ENCODE peak calls at places on chromosomes 11 and 22, in five cellular contexts. L is CD4-positive, alpha-beta memory T cell; B is fibroblast of lung; T is heart right ventricle; D is small intestine. P is an unnamed sample.

GRCh38 chr22:24284747-24285203 is 14.1 kb downstream of the SPECC1L start:
- DNase-seq in L (no peak), B (peak; percentile 36), T (no peak), D (peak; percentile 56), P (no peak)

GRCh38 chr11:63839508-63840355 is 822 bp downstream of the MARK2 start:
- DNase-seq in L (no peak), B (no peak), T (peak; percentile 34), D (peak; percentile 54), P (no peak)

GRCh38 chr11:66475349-66476172 is 4.7 kb upstream of the DPP3 start:
- DNase-seq in L (no peak), B (no peak), T (no peak), D (no peak), P (no peak)

GRCh38 chr11:62889484-62890437 is 9.1 kb downstream of the SLC3A2 start:
- DNase-seq in L (no peak), B (no peak), T (no peak), D (peak; percentile 99), P (peak; percentile 17)

GRCh38 chr11:14318581-14318981 is 40.4 kb downstream of the RRAS2 start:
- DNase-seq in L (no peak), B (peak; percentile 55), T (no peak), D (no peak), P (no peak)

GRCh38 chr22:41286639-41287091 is 678 bp upstream of the RANGAP1 start:
- DNase-seq in L (no peak), B (peak; percentile 26), T (no peak), D (no peak), P (peak; percentile 32)

GRCh38 chr22:41544671-41545476 is 604 bp upstream of the POLR3H start:
- DNase-seq in L (no peak), B (no peak), T (no peak), D (no peak), P (no peak)

GRCh38 chr11:47394050-47394321 is 14.4 kb upstream of the SLC39A13 start:
- DNase-seq in L (no peak), B (no peak), T (no peak), D (no peak), P (no peak)

GRCh38 chr22:43100223-43100622 is 10.3 kb upstream of the BIK start:
- DNase-seq in L (no peak), B (no peak), T (no peak), D (no peak), P (no peak)

GRCh38 chr11:70549796-70550195 is 151.5 kb downstream of the CTTN start:
- DNase-seq in L (no peak), B (no peak), T (no peak), D (no peak), P (no peak)
- H3K9me3 ChIP-seq in L (no peaks in the 10 kb centered on the region), B (no peaks in the 10 kb centered on the region), T (no peaks in the 10 kb centered on the region), D (no peaks in the 10 kb centered on the region), P (no peaks in the 10 kb centered on the region)

GRCh38 chr11:2663506-2663905 is 36.3 kb downstream of the KCNQ1OT1 start:
- DNase-seq in L (no peak), B (no peak), T (no peak), D (no peak), P (no peak)
- H3K9me3 ChIP-seq in L (no peaks in the 10 kb centered on the region), B (no peaks in the 10 kb centered on the region), T (peaks cover 5% of the 10 kb centered on the region), D (no peaks in the 10 kb centered on the region), P (no peaks in the 10 kb centered on the region)

GRCh38 chr11:97574976-97575665 is 1185.3 kb downstream of the JRKL start:
- DNase-seq in L (no peak), B (peak; percentile 42), T (no peak), D (no peak), P (no peak)
- H3K9me3 ChIP-seq in L (no peaks in the 10 kb centered on the region), B (no peaks in the 10 kb centered on the region), T (no peaks in the 10 kb centered on the region), D (no peaks in the 10 kb centered on the region), P (no peaks in the 10 kb centered on the region)

DNA sequence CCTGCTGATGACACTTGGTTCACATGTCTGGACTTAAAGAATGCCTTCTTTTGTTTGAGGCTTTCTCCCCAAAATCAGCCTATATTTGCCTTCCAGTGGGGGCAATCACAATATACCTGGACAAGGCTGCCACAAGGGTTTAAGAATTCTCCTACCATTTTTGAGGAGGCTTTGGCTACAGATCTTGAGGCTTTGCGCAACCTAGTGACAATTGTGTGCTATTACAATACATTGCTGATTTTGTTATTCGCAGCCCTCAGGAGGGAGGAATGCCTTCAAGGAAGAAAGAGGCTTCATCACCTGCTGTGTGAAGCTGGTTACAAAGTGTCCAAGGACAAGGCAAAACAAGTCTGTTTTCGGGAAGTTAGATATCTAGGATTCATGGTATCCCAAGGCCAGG is 50.8 kb upstream of the OR4C15 start:
- DNase-seq in L (no peak), B (no peak), T (no peak), D (no peak), P (no peak)
- H3K9me3 ChIP-seq in L (no peaks in the 10 kb centered on the region), B (no peaks in the 10 kb centered on the region), T (no peaks in the 10 kb centered on the region), D (no peaks in the 10 kb centered on the region), P (no peaks in the 10 kb centered on the region)

GRCh38 chr11:114078423-114078822 is 18.9 kb downstream of the ZBTB16 start:
- DNase-seq in L (no peak), B (no peak), T (no peak), D (peak; percentile 22), P (no peak)
- H3K9me3 ChIP-seq in L (no peaks in the 10 kb centered on the region), B (no peaks in the 10 kb centered on the region), T (no peaks in the 10 kb centered on the region), D (no peaks in the 10 kb centered on the region), P (no peaks in the 10 kb centered on the region)

DNA sequence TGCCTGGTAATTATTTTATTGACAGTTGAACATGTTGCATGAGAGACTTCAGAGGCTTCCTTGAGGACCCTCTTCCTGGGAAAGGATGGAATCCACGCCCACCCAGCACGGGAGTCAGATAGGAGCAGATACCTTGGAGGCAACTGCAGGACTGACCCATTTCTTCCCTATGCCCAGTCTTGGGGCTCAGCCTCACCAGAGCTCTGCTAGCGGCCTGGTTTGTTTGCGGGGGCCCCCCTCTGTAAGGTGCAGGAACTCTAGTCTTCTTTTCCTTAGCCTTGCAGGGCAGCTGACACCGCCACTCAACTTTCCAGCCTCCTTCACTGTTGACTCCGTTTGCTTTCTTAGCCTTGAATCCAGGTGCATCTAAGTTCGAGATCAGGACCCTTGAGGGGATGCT is 1032.8 kb downstream of the BRD1 start:
- DNase-seq in L (no peak), B (no peak), T (no peak), D (no peak), P (no peak)
- H3K9me3 ChIP-seq in L (no peaks in the 10 kb centered on the region), B (no peaks in the 10 kb centered on the region), T (no peaks in the 10 kb centered on the region), D (no peaks in the 10 kb centered on the region), P (no peaks in the 10 kb centered on the region)

DNA sequence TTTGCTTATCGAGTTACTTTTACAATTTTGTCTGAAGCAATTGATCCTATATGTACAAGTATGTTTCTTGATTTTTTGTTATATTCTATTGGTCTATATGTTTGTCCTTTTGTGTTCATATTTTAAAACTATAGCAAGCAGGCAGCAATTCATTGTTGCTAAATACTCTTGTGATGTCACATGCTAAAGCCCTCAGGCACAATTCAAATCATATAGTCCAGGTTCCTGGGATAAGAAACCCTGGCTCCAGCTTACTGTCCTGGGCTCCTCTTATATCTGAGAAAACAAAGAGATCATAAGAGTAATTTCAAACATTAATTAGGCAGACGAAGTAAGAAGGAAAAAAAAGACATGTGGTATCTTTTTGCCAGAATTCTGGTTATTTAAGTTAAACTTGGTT is 6.6 kb upstream of the CCDC83 start:
- DNase-seq in L (no peak), B (no peak), T (no peak), D (no peak), P (no peak)
- H3K9me3 ChIP-seq in L (no peaks in the 10 kb centered on the region), B (no peaks in the 10 kb centered on the region), T (no peaks in the 10 kb centered on the region), D (no peaks in the 10 kb centered on the region), P (no peaks in the 10 kb centered on the region)

DNA sequence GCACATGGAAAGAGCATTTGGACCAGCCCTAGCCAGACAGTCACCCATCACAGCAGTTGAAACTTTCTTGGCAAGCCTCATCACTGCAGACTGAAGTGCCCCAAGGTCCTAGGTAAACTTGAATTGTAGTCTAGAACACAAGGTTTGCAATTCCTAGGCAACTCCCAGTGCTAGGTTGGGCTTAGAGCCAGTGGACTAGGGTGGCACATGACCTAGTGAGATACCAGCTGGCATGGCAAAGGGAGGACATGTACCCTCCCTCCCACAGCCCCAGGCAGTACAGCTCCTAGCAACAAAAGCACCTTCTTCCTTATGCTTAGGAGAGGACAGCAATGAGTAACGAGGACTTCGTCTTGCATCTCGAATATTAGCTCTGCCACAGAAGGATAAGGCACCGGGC is 889.5 kb downstream of the JRKL start:
- DNase-seq in L (no peak), B (no peak), T (no peak), D (no peak), P (no peak)
- H3K9me3 ChIP-seq in L (no peaks in the 10 kb centered on the region), B (no peaks in the 10 kb centered on the region), T (peaks cover 5% of the 10 kb centered on the region), D (no peaks in the 10 kb centered on the region), P (no peaks in the 10 kb centered on the region)